ENCODE peak calls at places on chromosomes 11 and 22, in eight cellular contexts. I is AG09309, C is mammary epithelial cell, Y is spleen, J is NCI-H774, V is right cardiac atrium, M is ureter, N is brain pericyte. L is an unnamed sample.

GRCh38 chr22:48147831-48148230 is 1385.4 kb downstream of the TBC1D22A start:
- DNase-seq in J (no peak), C (no peak), N (no peak), V (no peak), I (no peak), Y (no peak), M (no peak), L (no peak)

GRCh38 chr11:57513911-57514537 is 1.5 kb downstream of the SLC43A1 start:
- DNase-seq in V (peak), I (no peak), M (peak), J (peak), N (no peak), C (no peak), Y (peak), L (no peak)

GRCh38 chr22:43159484-43160178 is 8.3 kb downstream of the TSPO start:
- DNase-seq in M (no peak), C (no peak), Y (peak), J (no peak), V (no peak), I (no peak), N (no peak), L (no peak)

GRCh38 chr11:119371067-119371601 is 10.4 kb downstream of the USP2 start:
- DNase-seq in N (no peak), M (no peak), C (no peak), I (no peak), Y (no peak), J (no peak), V (no peak), L (no peak)

GRCh38 chr11:26331911-26332571 is at the start of gene ANO3:
- DNase-seq in Y (no peak), C (peak), M (peak), J (peak), V (peak), N (peak), I (peak), L (peak)

GRCh38 chr22:42962295-42963230 is 52.4 kb downstream of the PACSIN2 start:
- DNase-seq in V (peak), M (no peak), I (no peak), J (no peak), C (peak), N (no peak), Y (no peak), L (peak)

GRCh38 chr11:19072464-19072863 is 11.9 kb upstream of the MRGPRX2 start:
- DNase-seq in V (no peak), J (no peak), M (peak), I (no peak), C (no peak), Y (no peak), N (no peak), L (no peak)

GRCh38 chr22:46422896-46423295 is 87.4 kb downstream of the TRMU start:
- DNase-seq in I (no peak), Y (no peak), N (no peak), C (no peak), J (no peak), M (no peak), V (no peak), L (no peak)

GRCh38 chr22:27799334-27800249 is 2.0 kb downstream of the MN1 start:
- DNase-seq in C (no peak), N (no peak), Y (no peak), V (peak), J (no peak), I (no peak), M (no peak), L (peak)

GRCh38 chr11:133948711-133949110 is 8.1 kb downstream of the IGSF9B start:
- DNase-seq in I (no peak), N (no peak), V (no peak), J (no peak), M (no peak), Y (no peak), C (no peak), L (no peak)

GRCh38 chr22:43315687-43316217 is 27.4 kb downstream of the SCUBE1 start:
- DNase-seq in N (no peak), I (no peak), C (no peak), M (no peak), V (no peak), Y (no peak), J (peak), L (no peak)

GRCh38 chr11:121226415-121227263 is 65.9 kb upstream of the SC5D start:
- DNase-seq in J (no peak), N (no peak), M (no peak), C (peak), I (no peak), Y (no peak), V (no peak), L (no peak)

GRCh38 chr11:83677730-83678129 is 391.6 kb upstream of the CCDC90B start:
- DNase-seq in J (no peak), V (no peak), Y (no peak), I (no peak), N (no peak), C (no peak), M (no peak), L (no peak)

GRCh38 chr11:13685461-13686108 is 17.1 kb downstream of the FAR1 start:
- DNase-seq in N (no peak), C (no peak), Y (no peak), V (no peak), M (no peak), I (no peak), J (no peak), L (no peak)

GRCh38 chr11:105392546-105392945 is 217.3 kb upstream of the GRIA4 start:
- DNase-seq in M (no peak), V (no peak), J (no peak), Y (no peak), N (no peak), I (peak), C (no peak), L (peak)

GRCh38 chr11:67054851-67055523 is 1.7 kb upstream of the RHOD start:
- DNase-seq in N (no peak), Y (peak), V (peak), J (peak), M (peak), I (peak), C (peak), L (peak)

GRCh38 chr11:128428876-128429416 is 158.4 kb downstream of the ETS1 start:
- DNase-seq in I (no peak), V (no peak), J (no peak), M (no peak), C (no peak), Y (no peak), N (no peak), L (no peak)